ENCODE peak calls at places on chromosomes 4 and X, in six cellular contexts. W is fibroblast of pulmonary artery, V is cardiac fibroblast, T is thoracic aorta, Y is SK-N-SH, C is lower lobe of right lung. X is an unnamed sample.

GRCh38 chr4:57020467-57021101 is 41.9 kb downstream of the POLR2B start:
- DNase-seq in T (no peak), Y (no peak), V (peak; percentile 86), C (no peak), W (peak; percentile 94), X (peak; percentile 78)

GRCh38 chrX:131704136-131704695 is 160.3 kb downstream of the OR13H1 start:
- DNase-seq in C (no peak), T (no peak), W (no peak), V (no peak), Y (peak; percentile 64), X (peak; percentile 15)

GRCh38 chr4:178953447-178954120 is 1511.3 kb upstream of the AGA start:
- DNase-seq in C (no peak), V (no peak), T (no peak), W (no peak), Y (no peak), X (no peak)

GRCh38 chr4:169253087-169253675 is 17.6 kb downstream of the SH3RF1 start:
- DNase-seq in C (no peak), T (no peak), Y (no peak), W (no peak), V (no peak), X (no peak)

GRCh38 chr4:37970702-37971101 is 10.5 kb downstream of the PTTG2 start:
- DNase-seq in W (peak; percentile 44), C (peak; percentile 86), V (peak; percentile 49), T (peak; percentile 52), Y (peak; percentile 32), X (peak; percentile 64)

GRCh38 chr4:7083597-7084563 is 16.0 kb upstream of the GRPEL1 start:
- DNase-seq in Y (no peak), T (no peak), W (no peak), C (no peak), V (no peak), X (no peak)

GRCh38 chr4:153207561-153207960 is 3.3 kb downstream of the TRIM2 start:
- DNase-seq in V (peak; percentile 34), Y (peak; percentile 51), W (peak; percentile 38), C (no peak), T (no peak), X (peak; percentile 64)

GRCh38 chr4:146981651-146982050 is 36.0 kb upstream of the TTC29 start:
- DNase-seq in Y (no peak), C (no peak), W (peak; percentile 17), V (peak; percentile 25), T (no peak), X (peak; percentile 18)

GRCh38 chr4:150949943-150950342 is 65.1 kb downstream of the LRBA start:
- DNase-seq in C (no peak), W (no peak), Y (no peak), V (no peak), T (no peak), X (no peak)

GRCh38 chr4:141240671-141241070 is 20.0 kb downstream of the ZNF330 start:
- DNase-seq in W (no peak), C (no peak), V (no peak), Y (no peak), T (no peak), X (no peak)

GRCh38 chr4:12852338-12853307 is 631.5 kb downstream of the RAB28 start:
- DNase-seq in T (no peak), C (no peak), W (peak; percentile 81), Y (peak; percentile 32), V (peak; percentile 72), X (peak; percentile 20)

GRCh38 chrX:136630881-136631280 is 17.1 kb upstream of the CD40LG start:
- DNase-seq in V (no peak), Y (no peak), C (no peak), T (no peak), W (no peak), X (no peak)

GRCh38 chr4:128776794-128777216 is 32.7 kb upstream of the JADE1 start:
- DNase-seq in T (peak; percentile 40), Y (no peak), V (peak; percentile 91), W (peak; percentile 84), C (peak; percentile 87), X (peak; percentile 96)

GRCh38 chr4:150090836-150091235 is 12.6 kb downstream of the DCLK2 start:
- DNase-seq in Y (no peak), W (no peak), T (no peak), V (peak; percentile 19), C (no peak), X (no peak)

GRCh38 chr4:156146581-156146980 is 192.9 kb upstream of the CTSO start:
- DNase-seq in W (no peak), T (no peak), C (no peak), Y (no peak), V (no peak), X (no peak)

GRCh38 chr4:128940966-128941365 is 131.5 kb downstream of the JADE1 start:
- DNase-seq in V (no peak), C (no peak), W (no peak), Y (no peak), T (no peak), X (no peak)

GRCh38 chr4:2341261-2341841 is 77.1 kb downstream of the ZFYVE28 start:
- DNase-seq in T (no peak), C (no peak), Y (no peak), V (no peak), W (no peak), X (no peak)

GRCh38 chrX:48531359-48531954 is 8.1 kb upstream of the TBC1D25 start:
- DNase-seq in V (peak; percentile 80), Y (no peak), C (no peak), W (peak; percentile 74), T (no peak), X (peak; percentile 71)

GRCh38 chr4:13538427-13538973 is 5.8 kb downstream of the NKX3-2 start:
- DNase-seq in W (no peak), T (no peak), Y (peak; percentile 14), V (no peak), C (no peak), X (no peak)

GRCh38 chrX:147737690-147738089 is 174.0 kb upstream of the FMR1 start:
- DNase-seq in C (no peak), V (no peak), W (no peak), T (no peak), Y (no peak), X (no peak)

GRCh38 chr4:53716471-53717063 is 125.3 kb upstream of the LNX1 start:
- DNase-seq in T (no peak), V (no peak), Y (no peak), W (peak; percentile 30), C (no peak), X (no peak)
- TF ChIP-seq CTCF in T (no peak), V (no peak), Y (no peak), W (no peak), C (no peak), X (no peak)

GRCh38 chr4:174764105-174764729 is 64.8 kb downstream of the GLRA3 start:
- DNase-seq in T (no peak), C (no peak), Y (peak; percentile 45), V (peak; percentile 63), W (peak; percentile 71), X (peak; percentile 0)
- H3K4me3 ChIP-seq in T (no peak overlapping the region), C (no peak overlapping the region), Y (no peak overlapping the region), V (no peak overlapping the region), W (no peak overlapping the region), X (no peak overlapping the region)

GRCh38 chr4:185656467-185656890 is 121.2 kb upstream of the PDLIM3 start:
- DNase-seq in Y (no peak), V (peak; percentile 81), T (no peak), C (no peak), W (peak; percentile 74), X (no peak)
- TF ChIP-seq CTCF in Y (no peak), V (peak; percentile 78), T (peak; percentile 60), C (peak; percentile 56), W (peak; percentile 84), X (peak; percentile 32)

DNA sequence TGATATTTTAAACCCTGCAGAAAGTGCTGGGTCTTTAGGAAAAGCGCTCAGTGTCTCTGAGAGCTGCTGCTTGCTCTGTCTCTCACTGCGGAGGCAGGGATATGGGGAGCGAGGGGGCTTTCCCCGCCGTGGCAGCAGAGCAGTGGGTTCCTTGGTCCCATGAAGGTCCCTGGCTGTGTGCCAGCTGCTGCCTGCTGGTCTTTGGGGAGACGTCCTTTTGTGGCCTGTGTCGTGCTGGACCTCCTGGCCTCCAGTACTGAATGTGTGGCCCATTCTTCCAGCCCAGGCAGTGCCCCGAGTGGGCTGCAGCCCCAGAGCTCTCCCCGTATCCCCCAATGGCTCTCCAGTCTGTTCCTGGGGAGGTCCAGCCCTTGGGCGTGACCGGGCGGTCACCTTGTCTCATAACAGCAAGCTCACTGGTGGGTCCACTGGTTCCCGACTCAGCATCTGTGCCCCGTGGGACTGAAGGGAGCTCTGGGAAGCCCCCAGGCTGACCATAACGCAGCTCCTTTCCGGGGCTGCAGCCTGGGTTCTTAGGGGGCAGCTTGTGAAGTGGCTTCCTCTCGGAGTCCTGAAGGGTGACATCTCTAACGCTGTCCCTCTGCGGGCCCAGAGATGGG is 115.6 kb downstream of the SMIM20 start:
- DNase-seq in W (no peak), C (no peak), Y (no peak), T (no peak), V (no peak), X (no peak)
- H3K4me3 ChIP-seq in W (no peak overlapping the region), C (no peak overlapping the region), Y (no peak overlapping the region), T (no peak overlapping the region), V (no peak overlapping the region), X (no peak overlapping the region)

X was measured in foreskin fibroblast.